ENCODE peak calls at places on chromosomes 4 and X, in eight cellular contexts. H is activated effector memory CD4-positive, alpha-beta T cell treated with anti-CD3 and anti-CD28 coated beads, Interleukin-2, amount 50 U/mL, for 16 hours; M is GM04504; J is activated CD8-positive, alpha-beta T cell treated with anti-CD3 and anti-CD28 coated beads, Interleukin-2, amount 10 ng/mL, durations not matched to agents 7 days and 5 days; E is keratinocyte; Q is effector memory CD8-positive, alpha-beta T cell; S is hippocampal formation; O is caudate nucleus. C is an unnamed sample.

GRCh38 chr4:168076989-168077725 is 15.2 kb upstream of the ANXA10 start:
- DNase-seq in H (no peak), M (peak; percentile 14), J (peak; percentile 56), E (no peak), Q (no peak), S (peak; percentile 4), O (peak; percentile 4), C (no peak)

GRCh38 chr4:4524364-4524763 is 17.5 kb downstream of the STX18 start:
- DNase-seq in H (peak; percentile 75), M (no peak), J (peak; percentile 63), E (no peak), Q (peak; percentile 49), S (no peak), O (no peak), C (no peak)

GRCh38 chr4:55509272-55509671 is 37.4 kb downstream of the CLOCK start:
- DNase-seq in H (no peak), M (no peak), J (no peak), E (no peak), Q (no peak), S (no peak), O (no peak), C (no peak)

GRCh38 chr4:125837493-125838238 is 522.9 kb downstream of the FAT4 start:
- DNase-seq in H (no peak), M (no peak), J (no peak), E (no peak), Q (no peak), S (no peak), O (no peak), C (no peak)

GRCh38 chr4:152678841-152679240 is 956 bp downstream of the TMEM154 start:
- DNase-seq in H (no peak), M (no peak), J (no peak), E (no peak), Q (no peak), S (no peak), O (no peak), C (no peak)

GRCh38 chrX:68694429-68695205 is 47.2 kb downstream of the STARD8 start:
- DNase-seq in H (no peak), M (no peak), J (peak; percentile 19), E (no peak), Q (no peak), S (no peak), O (no peak), C (no peak)

GRCh38 chr4:4418676-4419370 is 31.9 kb downstream of the NSG1 start:
- DNase-seq in H (peak; percentile 63), M (no peak), J (no peak), E (no peak), Q (no peak), S (no peak), O (no peak), C (no peak)

GRCh38 chrX:17697191-17697590 is 40.1 kb upstream of the SCML1 start:
- DNase-seq in H (no peak), M (no peak), J (no peak), E (no peak), Q (no peak), S (no peak), O (no peak), C (no peak)

GRCh38 chr4:98747659-98748091 is 89.3 kb upstream of the TSPAN5 start:
- DNase-seq in H (no peak), M (no peak), J (no peak), E (no peak), Q (no peak), S (no peak), O (no peak), C (no peak)

GRCh38 chrX:142663330-142664095 is 362.2 kb upstream of the SPANXN4 start:
- DNase-seq in H (no peak), M (no peak), J (no peak), E (no peak), Q (no peak), S (no peak), O (no peak), C (no peak)

GRCh38 chrX:97529801-97530200 is 646.1 kb downstream of the RPA4 start:
- DNase-seq in H (no peak), M (no peak), J (no peak), E (no peak), Q (no peak), S (no peak), O (no peak), C (no peak)

GRCh38 chrX:38426785-38427184 is 74.4 kb downstream of the OTC start:
- DNase-seq in H (no peak), M (no peak), J (no peak), E (no peak), Q (no peak), S (no peak), O (no peak), C (no peak)

GRCh38 chr4:61489927-61490326 is 289.8 kb downstream of the ADGRL3 start:
- DNase-seq in H (no peak), M (no peak), J (no peak), E (no peak), Q (no peak), S (no peak), O (no peak), C (no peak)

GRCh38 chr4:72951628-72952027 is 117.9 kb downstream of the COX18 start:
- DNase-seq in H (no peak), M (no peak), J (no peak), E (no peak), Q (no peak), S (no peak), O (no peak), C (no peak)

GRCh38 chr4:121594796-121595526 is 101.8 kb downstream of the ANXA5 start:
- DNase-seq in H (no peak), M (peak; percentile 21), J (no peak), E (no peak), Q (no peak), S (no peak), O (no peak), C (no peak)

GRCh38 chr4:114368751-114369150 is 229.9 kb upstream of the UGT8 start:
- DNase-seq in H (no peak), M (no peak), J (no peak), E (no peak), Q (no peak), S (no peak), O (no peak), C (no peak)

GRCh38 chrX:40007746-40008705 is 89.7 kb downstream of the BCOR start:
- DNase-seq in H (no peak), M (no peak), J (no peak), E (no peak), Q (no peak), S (no peak), O (no peak), C (no peak)

GRCh38 chr4:52111995-52112394 is 60.9 kb downstream of the SPATA18 start:
- DNase-seq in H (no peak), M (peak; percentile 42), J (no peak), E (no peak), Q (no peak), S (no peak), O (no peak), C (no peak)

GRCh38 chrX:54357414-54358377 is at the start of gene WNK3:
- DNase-seq in H (peak; percentile 71), M (no peak), J (peak; percentile 31), E (no peak), Q (no peak), S (peak; percentile 49), O (peak; percentile 78), C (peak; percentile 3)

C was measured in activated T-helper 9 cell treated with anti-CD3 and anti-CD28 coated beads, Interleukin-2, amount 50 U/mL, for 16 hours.